ENCODE peak calls at places on chromosomes 5 and 9, in six cellular contexts. E is stimulated activated CD8-positive, alpha-beta memory T cell treated with anti-CD3 and anti-CD28 coated beads, Interleukin-15, amount 100 ng/mL, for 1 hour; O is effector CD4-positive, alpha-beta T cell; P is CD4-positive, alpha-beta T cell; B is AG08396; R is stomach. T is an unnamed sample.

GRCh38 chr9:100346836-100347235 is 5.9 kb downstream of the TEX10 start:
- DNase-seq in O (no peak), R (no peak), B (peak; percentile 59), P (no peak), E (no peak), T (no peak)

GRCh38 chr9:134329886-134330285 is 3.6 kb downstream of the RXRA start:
- DNase-seq in P (no peak), E (no peak), B (no peak), O (no peak), R (peak; percentile 50), T (no peak)

GRCh38 chr5:152202321-152202720 is 202.8 kb downstream of the NMUR2 start:
- DNase-seq in E (no peak), P (no peak), R (no peak), O (no peak), B (no peak), T (no peak)

GRCh38 chr5:174063092-174063756 is 17.7 kb downstream of the NSG2 start:
- DNase-seq in B (no peak), P (no peak), R (no peak), O (no peak), E (no peak), T (no peak)

GRCh38 chr5:142056831-142057696 is 44.2 kb upstream of the GNPDA1 start:
- DNase-seq in P (no peak), B (no peak), O (no peak), E (no peak), R (no peak), T (no peak)

GRCh38 chr5:157528036-157528632 is 47.4 kb downstream of the ADAM19 start:
- DNase-seq in B (no peak), O (no peak), E (no peak), P (no peak), R (no peak), T (no peak)

GRCh38 chr5:83718195-83718825 is 2.3 kb downstream of the HAPLN1 start:
- DNase-seq in E (no peak), P (no peak), O (no peak), R (peak; percentile 30), B (peak; percentile 70), T (no peak)

GRCh38 chr5:32110081-32110696 is 63.9 kb downstream of the GOLPH3 start:
- DNase-seq in E (no peak), B (no peak), R (no peak), P (no peak), O (no peak), T (no peak)

GRCh38 chr5:2188137-2188536 is 305.4 kb upstream of the IRX4 start:
- DNase-seq in R (no peak), O (no peak), P (no peak), B (no peak), E (no peak), T (no peak)

GRCh38 chr5:108421713-108422112 is 39.8 kb upstream of the FBXL17 start:
- DNase-seq in R (no peak), B (no peak), O (no peak), P (no peak), E (no peak), T (no peak)